ENCODE peak calls at places on chromosomes 6 and 20, in nine cellular contexts. U is stomach, Y is ascending aorta, N is iPS DF 6.9, F is H1, H is prostate gland, B is ovary, X is colonic mucosa, G is upper lobe of right lung. R is an unnamed sample. For H3K4me1, the result is how much of the 10 kb centered on the place peaks cover.

GRCh38 chr20:60715172-60715571 is 536.9 kb upstream of the CDH4 start:
- DNase-seq in U (no peak), B (no peak), X (no peak), Y (no peak), G (no peak), F (no peak), H (no peak), N (no peak), R (no peak)

GRCh38 chr6:135739288-135739687 is 112.2 kb upstream of the PDE7B start:
- DNase-seq in N (no peak), X (no peak), Y (no peak), H (no peak), F (no peak), U (no peak), G (no peak), B (no peak), R (no peak)

GRCh38 chr20:44070139-44070900 is 116.7 kb downstream of the JPH2 start:
- DNase-seq in B (no peak), X (no peak), U (peak), N (no peak), H (no peak), G (peak), Y (no peak), F (no peak), R (no peak)

GRCh38 chr6:133743621-133744020 is 145.3 kb upstream of the TCF21 start:
- DNase-seq in U (no peak), Y (no peak), H (no peak), B (no peak), X (no peak), F (no peak), G (no peak), N (no peak), R (no peak)

GRCh38 chr20:53677447-53678314 is 84.0 kb upstream of the ZNF217 start:
- DNase-seq in F (no peak), Y (no peak), U (peak), N (no peak), G (peak), B (no peak), X (peak), H (no peak), R (peak)

GRCh38 chr6:25038992-25039391 is 103.2 kb upstream of the RIPOR2 start:
- DNase-seq in F (no peak), X (no peak), H (no peak), B (no peak), U (no peak), N (no peak), Y (no peak), G (no peak), R (no peak)

GRCh38 chr6:20370393-20370792 is 31.3 kb upstream of the E2F3 start:
- DNase-seq in G (no peak), X (no peak), F (no peak), H (no peak), U (no peak), Y (no peak), B (no peak), N (no peak), R (no peak)

GRCh38 chr6:4804095-4804494 is 27.9 kb downstream of the CDYL start:
- DNase-seq in U (no peak), Y (no peak), N (no peak), X (peak), G (no peak), H (no peak), F (no peak), B (no peak), R (no peak)

GRCh38 chr6:70415247-70415646 is 1.9 kb downstream of the FAM135A start:
- DNase-seq in Y (no peak), U (no peak), N (no peak), X (no peak), F (no peak), G (no peak), B (no peak), H (no peak), R (no peak)

GRCh38 chr20:35005463-35005961 is 49.8 kb downstream of the MYH7B start:
- DNase-seq in U (no peak), B (peak), Y (no peak), H (no peak), F (no peak), X (no peak), G (no peak), N (no peak), R (peak)

GRCh38 chr6:108874470-108875160 is 26.4 kb downstream of the ARMC2 start:
- DNase-seq in N (no peak), H (no peak), B (no peak), X (no peak), F (no peak), Y (no peak), G (no peak), U (no peak), R (no peak)

GRCh38 chr6:26231006-26231587 is 133.9 kb upstream of the BTN3A2 start:
- DNase-seq in X (no peak), N (no peak), Y (no peak), U (no peak), B (no peak), G (no peak), F (no peak), H (no peak), R (no peak)
- H3K4me1 ChIP-seq in X (under half), N (under half), Y (under half), U (under half), B (under half), G (under half), F (under half), H (under half), R (under half)

DNA sequence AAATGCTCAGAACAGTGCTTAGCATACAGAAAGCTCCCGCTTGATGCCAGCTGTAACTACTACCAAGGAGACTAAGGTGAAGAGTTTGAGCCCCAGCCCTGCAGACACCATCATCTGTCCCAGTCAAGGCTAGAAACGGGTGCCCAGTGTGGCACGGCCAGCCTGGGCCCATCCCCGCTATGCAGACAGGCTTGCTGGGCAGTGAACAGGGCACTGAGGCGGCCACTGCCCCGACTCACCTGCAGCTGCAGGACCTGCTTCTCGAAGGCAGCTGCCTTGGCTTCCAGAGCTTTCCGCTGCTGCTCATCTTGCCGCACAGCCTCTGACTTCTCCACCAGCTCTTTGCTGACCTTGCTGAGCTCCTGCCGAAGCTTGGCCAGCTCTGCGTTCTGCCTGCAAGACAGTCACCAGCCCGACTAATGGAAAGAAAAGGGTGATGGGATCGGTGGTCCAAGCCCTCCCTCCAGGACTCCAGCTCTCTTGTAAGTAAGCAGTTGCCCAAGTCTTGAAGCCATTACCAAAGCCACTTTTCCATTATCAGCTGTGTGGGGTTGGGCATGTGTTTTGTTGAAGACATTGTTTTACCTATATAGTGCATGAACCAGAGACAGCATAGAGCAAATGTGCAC is 48.7 kb downstream of the RRBP1 start:
- DNase-seq in F (no peak), U (no peak), N (no peak), Y (no peak), B (no peak), G (no peak), X (no peak), H (no peak), R (peak)
- H3K27ac ChIP-seq in F (no peak), U (no peak), N (no peak), Y (peak), B (no peak), G (no peak), X (no peak), H (no peak), R (no peak)

GRCh38 chr6:14983599-14984296 is 262.1 kb upstream of the JARID2 start:
- DNase-seq in X (no peak), U (no peak), B (no peak), G (no peak), Y (no peak), N (no peak), F (no peak), H (no peak), R (no peak)
- H3K4me3 ChIP-seq in X (no peak), U (no peak), B (no peak), G (no peak), Y (no peak), N (no peak), F (no peak), H (no peak), R (no peak)

GRCh38 chr6:156956286-156956685 is 179.1 kb downstream of the ARID1B start:
- DNase-seq in U (no peak), B (no peak), Y (no peak), G (no peak), F (no peak), X (no peak), N (no peak), H (no peak), R (no peak)
- H3K4me1 ChIP-seq in U (half or more), B (under half), Y (under half), G (under half), F (under half), X (under half), N (under half), H (under half), R (under half)

DNA sequence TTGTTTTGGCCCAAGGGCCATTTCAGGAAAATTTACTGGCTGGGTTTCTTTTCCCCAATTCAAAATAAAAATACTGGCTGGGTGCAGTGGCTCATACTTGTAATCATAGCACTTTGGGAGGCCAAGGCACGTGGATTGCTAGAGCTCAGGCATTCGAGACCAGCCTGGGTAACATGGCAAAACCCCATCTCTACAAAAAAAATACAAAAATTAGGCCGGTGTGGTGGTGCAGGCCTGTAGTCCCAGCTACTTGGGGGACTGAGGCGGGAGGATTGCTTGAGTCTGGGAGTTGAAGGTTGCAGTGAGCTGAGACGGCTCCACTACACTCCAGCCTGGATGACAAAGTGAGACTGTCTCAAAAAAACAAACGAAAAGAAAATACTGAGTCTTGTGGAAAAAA is 60.0 kb downstream of the NINL start:
- DNase-seq in H (no peak), F (no peak), N (no peak), X (no peak), G (no peak), Y (no peak), B (no peak), U (no peak), R (no peak)
- H3K27ac ChIP-seq in H (no peak), F (no peak), N (no peak), X (no peak), G (no peak), Y (peak), B (no peak), U (no peak), R (no peak)

DNA sequence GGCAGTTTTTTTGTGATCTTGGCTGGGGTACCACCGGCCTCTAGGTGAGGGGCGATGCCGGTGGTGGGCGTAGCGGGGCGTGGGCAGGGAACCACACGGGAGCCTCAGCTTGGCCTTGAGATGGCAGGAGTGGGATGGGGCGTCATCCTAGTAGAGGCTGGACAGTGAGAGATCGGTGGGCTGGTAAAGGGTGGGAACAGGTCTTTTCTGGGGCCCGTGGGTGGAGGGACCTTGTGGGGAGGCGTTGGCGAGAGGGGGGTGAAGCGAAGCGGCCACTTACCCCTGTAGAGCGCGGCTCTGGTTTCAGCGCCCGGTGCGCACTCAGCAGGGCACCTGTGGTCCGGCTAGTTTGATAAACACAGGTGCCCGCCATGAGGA is 12.0 kb downstream of the ITPR3 start:
- DNase-seq in G (no peak), H (no peak), X (no peak), N (no peak), F (no peak), B (no peak), U (no peak), Y (no peak), R (no peak)
- H3K4me3 ChIP-seq in G (peak), H (peak), X (peak), N (peak), F (peak), B (peak), U (peak), Y (peak), R (peak)

GRCh38 chr20:25244976-25245375 is 2.9 kb upstream of the PYGB start:
- DNase-seq in U (no peak), N (no peak), F (no peak), G (no peak), Y (no peak), B (no peak), H (no peak), X (no peak), R (no peak)

GRCh38 chr20:25247100-25247665 is 702 bp upstream of the PYGB start:
- DNase-seq in Y (no peak), H (peak), X (peak), B (peak), U (peak), N (no peak), G (peak), F (no peak), R (peak)

GRCh38 chr20:25247666-25248500 is at the start of gene PYGB:
- DNase-seq in N (no peak), Y (no peak), F (peak), G (peak), H (peak), U (peak), X (peak), B (peak), R (peak)

GRCh38 chr20:25245461-25245860 is 2.4 kb upstream of the PYGB start:
- DNase-seq in X (peak), U (no peak), Y (no peak), H (no peak), B (no peak), F (no peak), N (no peak), G (no peak), R (no peak)

DNA sequence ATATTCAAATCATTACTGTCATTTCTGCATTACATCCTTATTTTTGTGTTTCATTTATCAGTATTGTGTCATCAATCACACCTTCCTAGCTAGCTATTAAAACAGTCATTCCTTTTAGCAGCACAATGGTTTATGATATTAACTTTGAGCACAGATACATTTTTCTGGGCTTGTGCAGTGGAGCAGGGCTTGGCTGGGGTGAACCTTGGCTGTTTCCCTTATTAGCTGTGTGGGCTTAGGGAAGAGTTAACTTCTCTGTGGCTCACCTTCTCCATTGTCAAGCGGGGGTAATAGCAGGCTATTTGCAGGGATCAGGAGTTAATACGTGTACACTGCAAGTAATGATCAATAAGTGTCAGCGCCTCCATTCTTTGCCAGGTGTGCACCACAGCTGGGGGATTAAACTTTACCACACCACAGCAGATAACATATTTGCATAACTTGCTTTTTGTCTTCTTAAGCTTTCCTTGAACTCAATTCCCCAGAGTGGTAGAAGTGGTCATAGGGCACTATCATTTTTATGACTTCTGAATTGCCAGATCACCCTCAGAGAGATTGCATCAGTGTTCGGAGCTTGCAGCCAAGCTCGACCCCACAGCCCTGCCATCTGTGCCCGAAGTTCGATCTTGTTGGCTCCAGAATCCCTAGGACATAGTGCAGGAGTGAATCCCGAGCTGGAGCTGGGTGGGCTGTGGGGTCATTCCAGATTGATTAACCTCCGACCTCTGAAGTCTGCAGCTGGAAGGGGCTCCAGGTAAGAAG is 1.5 kb upstream of the PYGB start:
- DNase-seq in B (no peak), Y (no peak), U (no peak), G (no peak), H (no peak), X (peak), F (no peak), N (no peak), R (no peak)
- H3K4me1 ChIP-seq in B (under half), Y (under half), U (under half), G (under half), H (under half), X (under half), F (under half), N (under half), R (under half)

DNA sequence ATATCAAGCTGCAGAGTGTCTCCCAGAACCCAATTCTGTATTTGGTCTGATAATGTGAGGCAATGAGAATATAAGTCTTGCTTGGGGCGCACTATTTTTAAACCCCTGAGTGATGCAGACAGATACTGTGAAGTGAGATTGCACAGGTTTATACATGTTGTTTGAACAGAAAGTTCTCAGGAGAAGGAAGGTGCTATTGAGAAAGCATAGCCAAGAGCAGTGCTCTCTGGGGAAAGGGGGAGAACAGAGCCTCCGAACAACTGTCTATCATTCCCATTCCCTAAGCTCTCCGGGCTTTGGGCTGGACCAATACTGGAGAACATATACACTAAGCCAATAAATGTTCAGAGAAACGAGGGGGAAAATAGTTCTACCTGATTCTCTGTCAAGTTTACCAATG is 75.8 kb downstream of the PERP start:
- DNase-seq in N (no peak), U (no peak), G (no peak), B (no peak), X (no peak), Y (no peak), F (no peak), H (peak), R (no peak)
- H3K27ac ChIP-seq in N (no peak), U (no peak), G (no peak), B (no peak), X (no peak), Y (no peak), F (no peak), H (peak), R (no peak)

R was measured in right cardiac atrium.